ENCODE peak calls at places on chromosomes 13 and 19, in eight cellular contexts. W is body of pancreas; I is RCC 7860; A is HS-27A; D is iPS DF 6.9; H is activated T-helper 9 cell treated with anti-CD3 and anti-CD28 coated beads, Interleukin-2, amount 50 U/mL, for 16 hours; L is astrocyte of the spinal cord; R is RWPE1. N is an unnamed sample.

GRCh38 chr19:1566392-1567115 is 1.6 kb downstream of the MEX3D start:
- DNase-seq in W (peak; percentile 61), I (peak; percentile 62), A (no peak), D (no peak), H (no peak), L (peak; percentile 88), R (peak; percentile 62), N (no peak)

GRCh38 chr19:15448778-15449619 is 757 bp downstream of the WIZ start:
- DNase-seq in W (peak; percentile 31), I (no peak), A (no peak), D (no peak), H (no peak), L (no peak), R (no peak), N (no peak)

GRCh38 chr19:45676851-45677263 is 8.8 kb downstream of the GIPR start:
- DNase-seq in W (peak; percentile 61), I (no peak), A (no peak), D (no peak), H (peak; percentile 39), L (no peak), R (no peak), N (no peak)

GRCh38 chr13:52665325-52665724 is 12.7 kb downstream of the SUGT1 start:
- DNase-seq in W (no peak), I (no peak), A (no peak), D (no peak), H (no peak), L (peak; percentile 28), R (peak; percentile 20), N (no peak)

GRCh38 chr19:35040826-35041547 is 534 bp upstream of the HPN start:
- DNase-seq in W (peak; percentile 96), I (no peak), A (no peak), D (no peak), H (no peak), L (no peak), R (no peak), N (no peak)

GRCh38 chr13:40932252-40932651 is 86.9 kb downstream of the ELF1 start:
- DNase-seq in W (no peak), I (no peak), A (no peak), D (no peak), H (no peak), L (no peak), R (no peak), N (no peak)

GRCh38 chr13:97627566-97627965 is 193.6 kb downstream of the RAP2A start:
- DNase-seq in W (peak; percentile 32), I (no peak), A (peak; percentile 14), D (peak; percentile 13), H (no peak), L (peak; percentile 85), R (peak; percentile 18), N (no peak)

GRCh38 chr13:75124415-75124814 is 357.6 kb downstream of the TBC1D4 start:
- DNase-seq in W (no peak), I (no peak), A (no peak), D (no peak), H (no peak), L (no peak), R (no peak), N (no peak)

GRCh38 chr19:10404888-10405808 is 1.8 kb upstream of the CDC37 start:
- DNase-seq in W (no peak), I (no peak), A (no peak), D (no peak), H (peak; percentile 50), L (no peak), R (no peak), N (no peak)

GRCh38 chr19:21908066-21908465 is 72.1 kb upstream of the ZNF43 start:
- DNase-seq in W (no peak), I (no peak), A (no peak), D (no peak), H (no peak), L (no peak), R (no peak), N (no peak)

GRCh38 chr19:29527500-29528328 is 1.9 kb downstream of the VSTM2B start:
- DNase-seq in W (no peak), I (no peak), A (no peak), D (no peak), H (no peak), L (no peak), R (peak; percentile 12), N (no peak)

GRCh38 chr13:25890671-25891212 is 161.1 kb downstream of the SHISA2 start:
- DNase-seq in W (no peak), I (no peak), A (no peak), D (no peak), H (no peak), L (no peak), R (no peak), N (no peak)

GRCh38 chr13:31209172-31209818 is 9.5 kb downstream of the B3GLCT start:
- DNase-seq in W (peak; percentile 27), I (no peak), A (no peak), D (no peak), H (no peak), L (peak; percentile 63), R (no peak), N (no peak)

N was measured in keratinocyte.